ENCODE peak calls at places on chromosome 12, in four cellular contexts. B is GM12878, K is K562, V is HepG2. Z is an unnamed sample.

GRCh38 chr12:49054096-49054495 is 6.5 kb downstream of the KMT2D start:
- DNase-seq in K (no peak), V (no peak), B (no peak), Z (no peak)

GRCh38 chr12:125246346-125246656 is 181.1 kb downstream of the AACS start:
- DNase-seq in K (no peak), V (no peak), B (no peak), Z (no peak)

GRCh38 chr12:110312581-110313360 is 31.7 kb downstream of the ATP2A2 start:
- DNase-seq in K (no peak), B (no peak), V (no peak), Z (no peak)

GRCh38 chr12:84561362-84561761 is 351.2 kb downstream of the SLC6A15 start:
- DNase-seq in B (no peak), V (no peak), K (no peak), Z (no peak)

GRCh38 chr12:104426926-104427546 is 29.7 kb upstream of the CHST11 start:
- DNase-seq in V (no peak), B (no peak), K (no peak), Z (no peak)

GRCh38 chr12:67433393-67434175 is 164.4 kb downstream of the CAND1 start:
- DNase-seq in B (no peak), K (no peak), V (no peak), Z (no peak)

GRCh38 chr12:89181271-89181920 is 170.9 kb downstream of the DUSP6 start:
- DNase-seq in K (no peak), V (no peak), B (no peak), Z (no peak)

GRCh38 chr12:58529897-58530296 is 390.4 kb downstream of the LRIG3 start:
- DNase-seq in V (no peak), K (no peak), B (no peak), Z (no peak)

GRCh38 chr12:26744697-26745440 is 88.1 kb downstream of the ITPR2 start:
- DNase-seq in K (no peak), V (peak), B (no peak), Z (no peak)

GRCh38 chr12:47882796-47883546 is 21.8 kb downstream of the VDR start:
- DNase-seq in V (no peak), K (no peak), B (peak), Z (no peak)

GRCh38 chr12:88026196-88026595 is 3.0 kb downstream of the C12orf50 start:
- DNase-seq in V (no peak), K (no peak), B (no peak), Z (no peak)

GRCh38 chr12:60494249-60494648 is 898.4 kb downstream of the SLC16A7 start:
- DNase-seq in V (peak), K (peak), B (no peak), Z (peak)

GRCh38 chr12:70571705-70572269 is 65.4 kb downstream of the PTPRB start:
- DNase-seq in B (no peak), K (no peak), V (peak), Z (no peak)

GRCh38 chr12:129870796-129871195 is 33.0 kb downstream of the TMEM132D start:
- DNase-seq in B (no peak), K (no peak), V (no peak), Z (no peak)

GRCh38 chr12:60035835-60036234 is 440.0 kb downstream of the SLC16A7 start:
- DNase-seq in K (no peak), B (no peak), V (no peak), Z (no peak)

GRCh38 chr12:87413784-87414183 is 615.4 kb downstream of the C12orf50 start:
- DNase-seq in B (no peak), K (no peak), V (no peak), Z (no peak)

GRCh38 chr12:85688837-85689236 is 147.4 kb downstream of the RASSF9 start:
- DNase-seq in K (no peak), V (no peak), B (no peak), Z (no peak)

GRCh38 chr12:121766290-121767039 is 27.0 kb downstream of the RHOF start:
- DNase-seq in B (no peak), K (peak), V (no peak), Z (no peak)

GRCh38 chr12:114878781-114879180 is 194.8 kb upstream of the TBX3 start:
- DNase-seq in K (no peak), B (no peak), V (no peak), Z (no peak)

GRCh38 chr12:122062832-122063690 is 15.5 kb upstream of the MLXIP start:
- DNase-seq in K (peak), V (peak), B (no peak), Z (no peak)

GRCh38 chr12:15670756-15671155 is 118.4 kb downstream of the EPS8 start:
- DNase-seq in V (no peak), B (no peak), K (no peak), Z (no peak)

DNA sequence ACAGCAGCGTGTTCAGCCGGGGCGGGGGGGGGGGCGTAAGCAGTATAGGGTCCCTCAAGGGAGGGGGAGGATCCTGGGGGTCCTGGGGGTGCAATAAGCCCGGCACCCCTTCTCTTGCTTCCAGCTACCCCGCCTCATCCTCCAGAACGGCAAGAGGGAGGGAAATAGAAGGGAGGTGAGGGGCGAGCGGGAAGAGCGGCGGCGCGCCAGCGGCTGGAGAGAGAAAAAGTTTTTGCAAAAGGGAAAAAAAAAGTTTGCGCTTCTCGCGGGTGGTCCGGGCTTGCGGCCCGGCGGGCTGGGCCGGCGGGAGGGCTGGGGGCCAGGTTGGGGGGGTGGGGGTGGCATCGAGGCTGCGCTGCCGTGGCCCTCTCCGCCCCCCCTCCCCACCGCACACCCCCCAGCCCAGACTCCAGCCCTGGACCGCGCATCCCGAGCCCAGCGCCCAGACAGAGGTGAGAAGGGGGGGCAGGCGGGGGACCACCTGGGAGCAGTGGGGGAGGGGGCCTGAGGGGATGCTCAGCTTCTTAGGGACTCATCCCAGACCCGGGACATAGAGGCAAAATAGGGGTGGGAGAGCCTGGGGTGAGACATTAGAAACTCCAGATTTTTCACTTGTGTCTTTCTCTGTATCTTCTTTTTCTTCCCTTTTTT is at the start of gene GLI1:
- DNase-seq in K (peak), V (no peak), B (no peak), Z (no peak)
- TF ChIP-seq FOXK2 in K (no peak), V (no peak), B (no peak), Z (no peak)

DNA sequence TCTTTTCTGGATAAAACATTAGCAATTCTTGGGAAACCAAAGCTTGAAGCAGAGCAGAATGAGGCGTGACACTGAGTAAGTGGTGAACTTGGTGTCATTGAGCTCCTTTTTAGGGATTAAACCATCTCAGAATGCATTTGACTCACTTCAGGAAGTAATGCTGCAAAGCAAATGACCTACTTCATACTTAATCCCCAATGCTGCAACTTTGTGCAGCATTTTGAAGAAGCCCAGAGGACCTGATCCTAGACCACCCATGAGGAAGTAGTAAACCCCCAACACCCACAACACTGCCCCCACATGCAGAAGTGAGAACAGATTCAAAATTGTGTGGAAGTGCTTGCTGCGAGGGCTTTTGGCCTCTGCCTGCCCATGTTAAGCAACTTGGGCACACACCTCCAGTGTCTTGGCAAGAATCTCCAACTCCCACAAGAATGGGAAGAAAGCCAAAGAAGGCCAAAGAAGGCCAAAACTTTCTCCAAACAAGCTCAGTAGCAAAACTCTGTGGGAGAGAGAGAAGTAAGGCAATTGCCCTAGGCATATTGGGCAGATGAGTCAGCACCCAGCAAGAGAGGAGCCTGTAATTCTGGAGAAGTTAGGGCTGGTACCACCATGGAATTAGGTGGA is 69.2 kb upstream of the ETV6 start:
- DNase-seq in K (no peak), B (peak), V (no peak), Z (no peak)
- TF ChIP-seq SP1 in K (no peak), B (peak), V (no peak), Z (no peak)

DNA sequence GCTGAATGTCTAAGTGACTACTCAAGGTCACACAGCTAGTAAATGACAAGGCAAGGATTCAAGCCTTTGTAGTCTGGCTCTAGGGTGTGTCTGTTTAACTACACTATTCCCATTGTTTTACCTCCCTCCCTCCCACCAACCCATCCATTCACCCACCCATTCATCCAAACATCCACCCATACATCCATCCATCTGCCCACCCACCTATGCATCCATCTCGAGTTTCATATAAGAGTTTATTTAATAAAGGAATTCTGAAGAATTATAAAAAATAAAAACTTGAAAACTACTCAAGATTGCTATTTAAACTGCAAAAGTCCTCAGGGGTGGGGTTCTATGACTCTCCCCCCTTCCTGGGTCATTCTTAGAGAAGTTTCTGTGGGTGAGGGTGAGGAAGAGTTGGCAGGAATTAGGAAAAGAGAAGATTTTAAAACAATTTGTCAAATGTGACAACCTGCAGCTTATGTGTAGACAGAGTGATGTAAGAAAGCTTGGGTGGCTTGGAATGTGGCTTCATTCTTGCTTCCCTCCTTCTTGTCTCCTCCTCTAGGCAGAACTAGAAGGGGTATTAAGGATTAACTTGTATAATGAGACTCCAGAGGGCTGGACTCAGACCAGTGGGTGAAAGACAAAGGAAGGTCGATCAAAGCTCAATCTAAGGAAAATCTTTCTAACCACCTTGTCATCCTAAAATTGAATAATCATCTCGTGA is 13.4 kb upstream of the IQSEC3 start:
- DNase-seq in K (peak), V (no peak), B (no peak), Z (no peak)
- TF ChIP-seq FOXK2 in K (no peak), V (no peak), B (peak), Z (no peak)

GRCh38 chr12:76317976-76318375 is 30.2 kb downstream of the BBS10 start:
- DNase-seq in V (no peak), B (no peak), K (no peak), Z (no peak)

GRCh38 chr12:76316468-76316867 is 31.7 kb downstream of the BBS10 start:
- DNase-seq in B (no peak), V (no peak), K (no peak), Z (no peak)

GRCh38 chr12:76313289-76313688 is 34.9 kb downstream of the BBS10 start:
- DNase-seq in B (no peak), K (no peak), V (no peak), Z (no peak)

GRCh38 chr12:76318773-76319594 is 29.2 kb downstream of the BBS10 start:
- DNase-seq in K (no peak), B (no peak), V (no peak), Z (no peak)
- TF ChIP-seq SP1 in K (no peak), B (no peak), V (no peak), Z (no peak)

DNA sequence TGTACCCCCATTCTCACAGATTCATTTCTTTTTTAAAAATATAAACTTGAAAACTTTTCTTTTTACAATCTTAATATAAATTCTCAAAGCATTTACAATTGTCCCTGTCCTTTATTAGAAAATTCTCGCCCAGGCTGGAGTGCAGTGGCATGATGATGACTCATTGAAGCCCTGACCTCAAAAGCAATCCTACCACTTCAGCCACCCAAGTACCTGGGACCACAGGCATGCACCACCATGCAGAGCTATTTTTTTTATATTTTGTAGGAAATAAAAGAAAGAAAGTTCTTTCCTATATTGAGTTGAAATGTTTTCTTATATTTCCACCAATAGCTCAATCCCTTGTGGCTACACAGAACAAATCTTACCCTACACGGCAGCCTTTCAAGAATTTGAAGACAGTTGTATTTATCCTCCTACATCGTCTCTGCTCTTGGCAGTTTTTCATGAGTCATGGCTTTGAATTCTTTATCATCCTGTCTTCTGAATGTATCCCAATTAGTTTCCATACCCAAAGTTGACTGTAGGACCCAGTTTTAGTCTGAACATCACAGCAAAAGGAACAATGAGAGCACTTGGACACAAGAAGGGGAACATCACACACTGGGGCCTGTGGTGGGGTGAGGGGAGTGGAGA is 52.4 kb downstream of the SYT1 start:
- DNase-seq in V (no peak), B (no peak), K (no peak), Z (no peak)
- TF ChIP-seq FOXK2 in V (no peak), B (no peak), K (no peak), Z (no peak)

GRCh38 chr12:61870658-61871559 is 389.3 kb upstream of the USP15 start:
- DNase-seq in B (no peak), K (no peak), V (no peak), Z (no peak)
- TF ChIP-seq SP1 in B (no peak), K (no peak), V (no peak), Z (no peak)

DNA sequence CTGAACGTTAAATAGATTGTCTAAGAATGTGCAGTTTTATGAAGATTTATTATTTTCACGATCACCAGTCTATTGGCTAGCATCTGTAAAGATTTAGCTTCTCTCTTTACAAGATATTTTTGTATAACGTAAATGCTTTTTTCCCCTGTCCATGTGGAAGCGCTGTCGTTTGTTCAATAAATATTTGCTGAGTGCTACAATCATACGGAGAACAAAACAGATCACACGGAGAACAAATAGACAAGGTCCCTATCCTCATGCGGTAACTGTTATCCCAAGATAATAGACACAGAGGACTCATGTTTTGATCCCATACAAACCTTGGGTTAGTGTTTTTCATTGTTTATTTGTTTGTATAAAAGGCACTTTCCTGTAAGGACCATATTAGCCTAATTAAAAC is 397.5 kb downstream of the BCAT1 start:
- DNase-seq in B (no peak), K (no peak), V (peak), Z (no peak)
- TF ChIP-seq FOXK2 in B (no peak), K (no peak), V (no peak), Z (no peak)

GRCh38 chr12:117190210-117190781 is at the start of gene FBXO21:
- DNase-seq in V (peak), K (peak), B (peak), Z (peak)

GRCh38 chr12:117188121-117188665 is 2.1 kb downstream of the FBXO21 start:
- DNase-seq in B (no peak), V (no peak), K (no peak), Z (no peak)

GRCh38 chr12:117189725-117190209 is 503 bp downstream of the FBXO21 start:
- DNase-seq in V (peak), K (peak), B (no peak), Z (peak)

GRCh38 chr12:117192057-117192456 is 1.8 kb upstream of the FBXO21 start:
- DNase-seq in B (no peak), V (no peak), K (no peak), Z (no peak)

GRCh38 chr12:117188961-117189724 is 1.1 kb downstream of the FBXO21 start:
- DNase-seq in V (no peak), K (no peak), B (no peak), Z (no peak)
- TF ChIP-seq SP1 in V (no peak), K (no peak), B (no peak), Z (no peak)

DNA sequence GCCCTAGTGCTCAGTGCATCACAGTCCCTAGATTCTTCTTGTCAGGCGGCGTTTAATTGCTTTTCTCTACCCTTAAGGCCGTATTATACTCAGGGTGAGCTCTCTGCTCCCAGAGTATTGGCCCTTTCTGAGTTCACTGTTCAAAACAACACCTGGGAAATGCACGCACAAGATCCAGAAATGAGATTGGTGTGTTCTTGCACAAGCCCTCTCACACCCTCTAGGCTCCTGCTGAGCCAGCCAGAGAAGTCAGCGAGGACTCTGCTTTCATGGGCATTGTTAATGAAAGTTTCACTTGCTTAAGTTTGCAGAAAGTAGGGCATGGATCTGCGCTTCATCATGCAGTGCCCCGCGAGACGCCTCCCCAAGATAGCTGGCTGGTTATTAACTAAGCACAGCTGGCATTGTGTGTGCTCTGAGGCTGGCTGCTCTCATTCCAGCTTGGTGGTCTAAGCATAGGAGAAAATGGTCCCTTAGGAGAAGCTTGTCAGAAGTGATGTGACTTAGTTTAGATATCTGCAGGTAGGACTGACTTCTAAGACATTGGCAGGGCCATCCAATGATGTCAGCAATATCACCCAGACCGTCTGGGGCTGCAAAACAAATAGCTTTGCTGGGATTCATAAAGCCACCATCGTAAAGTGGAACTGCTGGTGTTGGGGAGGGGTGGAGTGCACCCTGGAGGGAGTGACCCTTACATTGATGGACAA is 28.7 kb downstream of the CRACR2A start:
- DNase-seq in K (no peak), V (no peak), B (no peak), Z (no peak)
- TF ChIP-seq FOXK2 in K (no peak), V (no peak), B (no peak), Z (no peak)